ENCODE peak calls at places on chromosomes 7 and 10, in five cellular contexts. Z, O, U, L and W are unnamed samples.

GRCh38 chr10:46306550-46307184 is 19.9 kb downstream of the ANTXRL start:
- DNase-seq in Z (no peak), U (no peak), O (peak), L (no peak), W (no peak)

GRCh38 chr10:131006458-131007256 is 304.9 kb downstream of the TCERG1L start:
- DNase-seq in Z (no peak), U (no peak), L (no peak), O (no peak), W (no peak)

GRCh38 chr10:117817116-117817515 is 229.6 kb downstream of the RAB11FIP2 start:
- DNase-seq in L (no peak), U (no peak), Z (no peak), O (no peak), W (no peak)

GRCh38 chr7:1152492-1152891 is 7.5 kb downstream of the ZFAND2A start:
- DNase-seq in Z (no peak), L (no peak), O (no peak), U (peak), W (no peak)

GRCh38 chr10:101959349-101959916 is 96.5 kb downstream of the ARMH3 start:
- DNase-seq in Z (no peak), L (no peak), U (peak), O (no peak), W (no peak)

GRCh38 chr7:142012825-142013506 is 17.3 kb downstream of the MGAM start:
- DNase-seq in Z (no peak), U (no peak), O (no peak), L (no peak), W (no peak)

GRCh38 chr10:63376560-63377304 is 89.0 kb downstream of the JMJD1C start:
- DNase-seq in Z (peak), O (no peak), L (no peak), U (no peak), W (no peak)

GRCh38 chr7:28988091-28988490 is 30.0 kb upstream of the TRIL start:
- DNase-seq in U (no peak), L (no peak), Z (peak), O (no peak), W (no peak)

GRCh38 chr7:36937754-36938551 is 213.7 kb upstream of the AOAH start:
- DNase-seq in U (no peak), O (no peak), L (no peak), Z (no peak), W (no peak)

GRCh38 chr7:81715984-81716588 is 53.8 kb downstream of the HGF start:
- DNase-seq in Z (peak), U (no peak), L (no peak), O (no peak), W (no peak)

GRCh38 chr7:66883716-66884115 is 37.3 kb upstream of the TMEM248 start:
- DNase-seq in O (no peak), Z (peak), L (peak), U (no peak), W (no peak)

GRCh38 chr7:133669061-133669455 is 416.2 kb downstream of the EXOC4 start:
- DNase-seq in U (no peak), Z (no peak), O (no peak), L (no peak), W (no peak)

GRCh38 chr7:159026271-159027047 is 118.2 kb downstream of the VIPR2 start:
- DNase-seq in U (peak), Z (no peak), O (no peak), L (no peak), W (no peak)

GRCh38 chr7:142375710-142376313 is 118.0 kb upstream of the PRSS58 start:
- DNase-seq in U (peak), Z (peak), O (no peak), L (no peak), W (no peak)

GRCh38 chr10:35824704-35825103 is 182.6 kb upstream of the FZD8 start:
- DNase-seq in Z (no peak), O (no peak), L (no peak), U (no peak), W (no peak)

GRCh38 chr10:99540339-99540672 is 7.6 kb downstream of the NKX2-3 start:
- DNase-seq in U (no peak), L (no peak), O (no peak), Z (no peak), W (no peak)

GRCh38 chr10:115432188-115432819 is 339.1 kb downstream of the ATRNL1 start:
- DNase-seq in U (no peak), Z (peak), O (no peak), L (no peak), W (no peak)

GRCh38 chr10:77188000-77188395 is 449.6 kb downstream of the KCNMA1 start:
- DNase-seq in L (no peak), U (no peak), O (no peak), Z (no peak), W (no peak)

GRCh38 chr7:4486932-4487331 is 195.2 kb upstream of the FOXK1 start:
- DNase-seq in L (no peak), Z (no peak), U (no peak), O (no peak), W (no peak)

GRCh38 chr10:96995851-96996250 is 163.8 kb downstream of the LCOR start:
- DNase-seq in O (no peak), U (no peak), L (no peak), Z (peak), W (no peak)

GRCh38 chr7:23955145-23955544 is 245.1 kb downstream of the STK31 start:
- DNase-seq in L (no peak), U (no peak), Z (peak), O (no peak), W (no peak)

GRCh38 chr7:159095979-159096411 is 48.7 kb downstream of the VIPR2 start:
- DNase-seq in L (no peak), Z (no peak), U (no peak), O (no peak), W (no peak)

GRCh38 chr10:45410807-45411606 is 37.0 kb downstream of the ALOX5 start:
- DNase-seq in L (no peak), Z (no peak), U (no peak), O (no peak), W (no peak)

GRCh38 chr10:29839826-29840515 is 205.2 kb upstream of the SVIL start:
- DNase-seq in Z (no peak), L (no peak), U (no peak), O (peak), W (no peak)

GRCh38 chr7:34928052-34928451 is 109.2 kb downstream of the DPY19L1 start:
- DNase-seq in O (peak), L (no peak), U (peak), Z (no peak), W (no peak)

GRCh38 chr7:147276783-147277370 is 1160.3 kb downstream of the CNTNAP2 start:
- DNase-seq in L (no peak), Z (no peak), U (no peak), O (no peak), W (no peak)

GRCh38 chr7:66576646-66577045 is 52.0 kb upstream of the KCTD7 start:
- DNase-seq in L (no peak), O (no peak), U (no peak), Z (no peak), W (no peak)

GRCh38 chr7:27242580-27243339 is at the start of gene EVX1:
- DNase-seq in O (no peak), U (no peak), Z (peak), L (no peak), W (no peak)

GRCh38 chr10:18683427-18683826 is 24.2 kb downstream of the ARL5B start:
- DNase-seq in L (no peak), U (no peak), Z (peak), O (no peak), W (no peak)

GRCh38 chr10:25300073-25300472 is 125.3 kb downstream of the GPR158 start:
- DNase-seq in O (no peak), U (no peak), L (no peak), Z (no peak), W (no peak)

GRCh38 chr10:61263561-61263960 is 189.6 kb downstream of the TMEM26 start:
- DNase-seq in U (no peak), Z (no peak), L (no peak), O (no peak), W (no peak)

GRCh38 chr7:98107313-98107691 is 640 bp downstream of the LMTK2 start:
- DNase-seq in U (peak), Z (no peak), O (no peak), L (no peak), W (no peak)

GRCh38 chr10:52526251-52526823 is 212.3 kb downstream of the DKK1 start:
- DNase-seq in O (no peak), Z (peak), U (no peak), L (no peak), W (no peak)

GRCh38 chr10:46544989-46545791 is 11.3 kb downstream of the GPRIN2 start:
- DNase-seq in O (peak), U (peak), Z (no peak), L (no peak), W (no peak)

GRCh38 chr10:91344117-91344856 is 65.9 kb upstream of the HECTD2 start:
- DNase-seq in Z (no peak), L (no peak), O (no peak), U (no peak), W (no peak)

GRCh38 chr7:95558866-95559265 is 37.5 kb downstream of the PDK4 start:
- DNase-seq in O (no peak), Z (no peak), U (no peak), L (no peak), W (no peak)

DNA sequence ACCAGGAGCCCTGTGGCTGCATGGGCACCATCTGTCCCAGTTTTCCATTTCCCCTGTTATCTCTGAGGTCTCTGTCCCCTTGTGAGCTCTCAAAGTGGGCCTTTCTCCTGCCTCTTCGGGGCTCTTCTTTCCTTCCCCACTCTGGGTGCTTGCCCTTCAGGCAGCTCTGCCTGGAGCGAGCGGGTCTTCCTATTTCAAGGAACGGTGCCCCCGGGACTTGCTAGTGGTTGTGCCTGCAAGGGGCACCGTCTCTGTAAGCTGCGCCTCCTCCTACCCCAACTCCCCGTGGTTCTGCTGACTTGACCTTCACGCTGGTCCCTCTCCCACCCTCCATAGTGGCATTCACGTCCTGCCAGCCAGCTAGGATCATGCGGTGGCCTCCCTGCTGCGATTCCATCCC is 110.1 kb downstream of the DOCK1 start:
- DNase-seq in O (no peak), U (no peak), L (no peak), Z (no peak), W (no peak)
- H3K4me3 ChIP-seq in O (no peak), U (no peak), L (no peak), Z (no peak), W (no peak)

GRCh38 chr7:48098846-48099245 is 9.8 kb downstream of the UPP1 start:
- DNase-seq in L (no peak), U (no peak), O (no peak), Z (no peak), W (no peak)
- H3K27ac ChIP-seq in L (no peak), U (no peak), O (peak), Z (no peak), W (peak)

DNA sequence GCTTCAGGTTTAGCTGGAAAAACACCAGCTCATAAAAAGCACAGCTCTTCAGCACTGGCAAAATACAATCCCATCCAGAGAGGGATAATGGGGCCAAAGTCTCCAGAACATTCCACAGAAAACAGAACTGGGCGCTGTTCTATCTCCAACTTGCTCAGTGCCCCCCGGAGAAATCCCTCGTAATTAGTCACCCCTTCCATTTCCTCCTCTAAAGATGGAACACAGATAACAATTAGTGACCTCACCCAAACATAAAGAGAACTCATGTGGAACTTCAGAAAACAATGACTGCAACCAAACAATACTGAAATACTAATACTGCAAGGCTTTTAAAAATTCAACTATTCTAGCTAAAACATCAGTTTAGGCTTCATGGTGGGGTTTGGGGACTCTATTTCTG is 46.3 kb downstream of the KIAA1549 start:
- DNase-seq in O (no peak), U (no peak), L (no peak), Z (peak), W (no peak)
- H3K4me3 ChIP-seq in O (no peak), U (no peak), L (no peak), Z (no peak), W (no peak)

DNA sequence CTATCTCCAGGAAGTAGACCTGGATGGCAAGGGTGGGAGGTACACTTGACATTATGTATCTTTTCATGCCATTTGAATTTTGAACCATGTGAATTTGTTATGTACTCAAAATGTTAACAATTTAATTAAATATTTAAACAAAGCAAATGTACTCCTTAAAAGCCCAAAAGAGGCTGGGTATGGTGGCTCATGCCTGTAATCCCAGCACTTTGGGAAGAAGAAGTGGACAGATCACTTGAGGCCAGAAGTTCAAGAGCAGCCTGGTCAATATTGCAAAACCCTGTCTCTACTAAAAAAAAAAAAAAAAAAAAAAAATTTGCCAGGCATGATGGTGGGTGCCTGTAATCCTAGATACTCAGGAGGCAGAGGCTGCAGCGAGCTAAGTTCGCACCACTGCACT is 136.9 kb upstream of the ASAH2 start:
- DNase-seq in U (no peak), L (no peak), O (no peak), Z (no peak), W (no peak)
- H3K27ac ChIP-seq in U (no peak), L (no peak), O (no peak), Z (no peak), W (no peak)

GRCh38 chr7:16420649-16421332 is 547 bp downstream of the CRPPA start:
- DNase-seq in Z (peak), O (peak), L (peak), U (peak), W (peak)
- H3K4me3 ChIP-seq in Z (peak), O (peak), L (peak), U (peak), W (peak)

GRCh38 chr10:69758310-69758728 is 43.4 kb upstream of the COL13A1 start:
- DNase-seq in Z (no peak), U (no peak), L (no peak), O (no peak), W (no peak)
- H3K27ac ChIP-seq in Z (no peak), U (no peak), L (no peak), O (no peak), W (no peak)

GRCh38 chr10:13706604-13707003 is 119.8 kb downstream of the PRPF18 start:
- DNase-seq in Z (no peak), O (no peak), L (no peak), U (no peak), W (no peak)
- H3K4me3 ChIP-seq in Z (peak), O (peak), L (peak), U (peak), W (peak)

GRCh38 chr7:117809958-117810357 is 63.3 kb downstream of the CTTNBP2 start:
- DNase-seq in O (no peak), Z (peak), U (no peak), L (no peak), W (no peak)
- H3K27ac ChIP-seq in O (no peak), Z (no peak), U (no peak), L (no peak), W (no peak)